ENCODE peak calls at places on chromosomes 7 and 10, in ten cellular contexts. R is HCT116; B is mucosa of gallbladder; J is stimulated activated CD4-positive, alpha-beta T cell treated with anti-CD3 and anti-CD28 coated beads, TNF-alpha, amount 100 ng/mL, for 4 hours; Y is KG1; H is germinal center; O is activated naive CD8-positive, alpha-beta T cell treated with anti-CD3 and anti-CD28 coated beads for 36 hours; A is activated CD8-positive, alpha-beta memory T cell treated with anti-CD3 and anti-CD28 coated beads for 24 hours; F is iPS-NIHi11; U is NCI-H2081 treated with DMSO at 0.1 percent for 48 hours. X is an unnamed sample.

GRCh38 chr7:38142736-38143135 is 35.3 kb upstream of the STARD3NL start:
- DNase-seq in R (no peak), B (no peak), J (no peak), Y (no peak), H (no peak), O (no peak), A (no peak), F (no peak), U (no peak), X (no peak)

GRCh38 chr7:100034871-100035510 is 14.6 kb upstream of the ZSCAN21 start:
- DNase-seq in R (no peak), B (no peak), J (no peak), Y (no peak), H (no peak), O (no peak), A (no peak), F (no peak), U (no peak), X (no peak)

GRCh38 chr7:56079450-56080185 is 13.1 kb downstream of the PHKG1 start:
- DNase-seq in R (no peak), B (peak), J (no peak), Y (no peak), H (no peak), O (no peak), A (no peak), F (no peak), U (peak), X (no peak)

GRCh38 chr10:113171662-113172061 is 221.6 kb downstream of the TCF7L2 start:
- DNase-seq in R (no peak), B (no peak), J (no peak), Y (no peak), H (no peak), O (no peak), A (no peak), F (no peak), U (no peak), X (no peak)

GRCh38 chr7:116165717-116166116 is 44.6 kb upstream of the TES start:
- DNase-seq in R (no peak), B (no peak), J (no peak), Y (no peak), H (peak), O (no peak), A (no peak), F (no peak), U (no peak), X (no peak)

GRCh38 chr10:101071266-101071884 is 9.6 kb downstream of the KAZALD1 start:
- DNase-seq in R (no peak), B (no peak), J (no peak), Y (peak), H (no peak), O (no peak), A (no peak), F (no peak), U (no peak), X (peak)

GRCh38 chr7:149225656-149226055 is 13.8 kb upstream of the ZNF212 start:
- DNase-seq in R (no peak), B (no peak), J (no peak), Y (no peak), H (no peak), O (no peak), A (no peak), F (no peak), U (no peak), X (no peak)

GRCh38 chr10:58473966-58474365 is 38.7 kb upstream of the BICC1 start:
- DNase-seq in R (no peak), B (no peak), J (no peak), Y (no peak), H (no peak), O (no peak), A (no peak), F (no peak), U (no peak), X (no peak)

GRCh38 chr7:158814637-158815036 is 14.7 kb downstream of the ESYT2 start:
- DNase-seq in R (no peak), B (no peak), J (no peak), Y (no peak), H (peak), O (peak), A (peak), F (no peak), U (no peak), X (peak)

GRCh38 chr7:142898377-142899235 is 13.1 kb upstream of the TRPV6 start:
- DNase-seq in R (no peak), B (peak), J (no peak), Y (no peak), H (no peak), O (no peak), A (peak), F (no peak), U (no peak), X (no peak)

GRCh38 chr7:106610996-106611886 is 49.7 kb downstream of the CCDC71L start:
- DNase-seq in R (no peak), B (no peak), J (no peak), Y (no peak), H (no peak), O (no peak), A (no peak), F (no peak), U (no peak), X (no peak)

GRCh38 chr10:101732096-101732495 is 37.1 kb upstream of the FBXW4 start:
- DNase-seq in R (no peak), B (no peak), J (no peak), Y (no peak), H (no peak), O (no peak), A (no peak), F (no peak), U (no peak), X (no peak)

GRCh38 chr10:28620251-28620650 is 57.1 kb upstream of the BAMBI start:
- DNase-seq in R (no peak), B (no peak), J (no peak), Y (no peak), H (no peak), O (no peak), A (no peak), F (no peak), U (no peak), X (no peak)

GRCh38 chr10:129545257-129545656 is 78.2 kb downstream of the MGMT start:
- DNase-seq in R (no peak), B (no peak), J (no peak), Y (no peak), H (no peak), O (no peak), A (no peak), F (no peak), U (no peak), X (no peak)

GRCh38 chr7:128215739-128216138 is 25.3 kb upstream of the LEP start:
- DNase-seq in R (no peak), B (no peak), J (no peak), Y (no peak), H (no peak), O (no peak), A (no peak), F (no peak), U (no peak), X (no peak)

GRCh38 chr7:140035400-140036223 is 27.1 kb downstream of the PARP12 start:
- DNase-seq in R (no peak), B (no peak), J (no peak), Y (no peak), H (no peak), O (no peak), A (no peak), F (no peak), U (no peak), X (no peak)

GRCh38 chr10:33483124-33483794 is 148.8 kb upstream of the NRP1 start:
- DNase-seq in R (no peak), B (no peak), J (no peak), Y (no peak), H (no peak), O (no peak), A (no peak), F (peak), U (no peak), X (no peak)

GRCh38 chr7:81333004-81333403 is 414.2 kb upstream of the SEMA3C start:
- DNase-seq in R (no peak), B (no peak), J (no peak), Y (no peak), H (no peak), O (no peak), A (no peak), F (no peak), U (no peak), X (no peak)

GRCh38 chr7:1544896-1545416 is 11.0 kb downstream of the TMEM184A start:
- DNase-seq in R (no peak), B (no peak), J (no peak), Y (no peak), H (no peak), O (no peak), A (no peak), F (no peak), U (no peak), X (no peak)

GRCh38 chr7:8284606-8285005 is 22.6 kb upstream of the ICA1 start:
- DNase-seq in R (no peak), B (peak), J (no peak), Y (no peak), H (no peak), O (no peak), A (no peak), F (no peak), U (no peak), X (no peak)

GRCh38 chr7:136502162-136502561 is 366.3 kb upstream of the CHRM2 start:
- DNase-seq in R (no peak), B (no peak), J (no peak), Y (no peak), H (no peak), O (no peak), A (no peak), F (no peak), U (no peak), X (no peak)

GRCh38 chr10:75446508-75446907 is 15.1 kb downstream of the LRMDA start:
- DNase-seq in R (no peak), B (no peak), J (no peak), Y (no peak), H (no peak), O (no peak), A (no peak), F (no peak), U (no peak), X (no peak)